ENCODE peak calls at places on chromosomes 6 and 20, in six cellular contexts. One of them, this sample, is unnamed.

GRCh38 chr6:8982659-8983058 is 547.3 kb upstream of the SLC35B3 start:
- DNase-seq in hepatocyte: no peak
- DNase-seq in neural progenitor cell: no peak
- DNase-seq in PC-3: no peak
- DNase-seq in HCT116: no peak
- DNase-seq in SK-N-SH: no peak
- DNase-seq in this sample: no peak

GRCh38 chr6:122202576-122203137 is 196.8 kb upstream of the HSF2 start:
- DNase-seq in PC-3: no peak
- DNase-seq in SK-N-SH: no peak
- DNase-seq in HCT116: no peak
- DNase-seq in neural progenitor cell: no peak
- DNase-seq in hepatocyte: no peak
- DNase-seq in this sample: no peak

GRCh38 chr6:85594197-85594930 is 706 bp upstream of the SNX14 start:
- DNase-seq in SK-N-SH: no peak
- DNase-seq in PC-3: no peak
- DNase-seq in neural progenitor cell: peak
- DNase-seq in HCT116: no peak
- DNase-seq in hepatocyte: no peak
- DNase-seq in this sample: peak

GRCh38 chr6:69973138-69973537 is 106.8 kb downstream of the COL19A1 start:
- DNase-seq in SK-N-SH: no peak
- DNase-seq in HCT116: no peak
- DNase-seq in PC-3: no peak
- DNase-seq in hepatocyte: no peak
- DNase-seq in neural progenitor cell: peak
- DNase-seq in this sample: no peak

GRCh38 chr6:97947841-97948240 is 664.8 kb upstream of the MMS22L start:
- DNase-seq in neural progenitor cell: no peak
- DNase-seq in HCT116: peak
- DNase-seq in SK-N-SH: peak
- DNase-seq in PC-3: peak
- DNase-seq in hepatocyte: peak
- DNase-seq in this sample: no peak

GRCh38 chr20:2301164-2301622 is 5.4 kb downstream of the TGM3 start:
- DNase-seq in PC-3: no peak
- DNase-seq in neural progenitor cell: no peak
- DNase-seq in SK-N-SH: no peak
- DNase-seq in HCT116: no peak
- DNase-seq in hepatocyte: peak
- DNase-seq in this sample: peak

GRCh38 chr20:2626853-2627541 is 25.4 kb upstream of the NOP56 start:
- DNase-seq in PC-3: peak
- DNase-seq in neural progenitor cell: no peak
- DNase-seq in HCT116: peak
- DNase-seq in SK-N-SH: no peak
- DNase-seq in hepatocyte: no peak
- DNase-seq in this sample: no peak

GRCh38 chr20:2816583-2817340 is 598 bp downstream of the TMEM239 start:
- DNase-seq in SK-N-SH: peak
- DNase-seq in HCT116: no peak
- DNase-seq in PC-3: no peak
- DNase-seq in neural progenitor cell: peak
- DNase-seq in hepatocyte: no peak
- DNase-seq in this sample: no peak

GRCh38 chr6:14436593-14436992 is 319.0 kb downstream of the CD83 start:
- DNase-seq in SK-N-SH: no peak
- DNase-seq in hepatocyte: no peak
- DNase-seq in PC-3: no peak
- DNase-seq in neural progenitor cell: no peak
- DNase-seq in HCT116: no peak
- DNase-seq in this sample: no peak

GRCh38 chr6:41502607-41503434 is 43.4 kb upstream of the FOXP4 start:
- DNase-seq in HCT116: no peak
- DNase-seq in hepatocyte: peak
- DNase-seq in SK-N-SH: no peak
- DNase-seq in neural progenitor cell: peak
- DNase-seq in PC-3: no peak
- DNase-seq in this sample: no peak

GRCh38 chr20:37519508-37520416 is 1.3 kb upstream of the NNAT start:
- DNase-seq in SK-N-SH: peak
- DNase-seq in neural progenitor cell: peak
- DNase-seq in hepatocyte: no peak
- DNase-seq in HCT116: no peak
- DNase-seq in PC-3: no peak
- DNase-seq in this sample: peak

GRCh38 chr20:52614036-52614863 is 357.9 kb upstream of the TSHZ2 start:
- DNase-seq in hepatocyte: no peak
- DNase-seq in HCT116: no peak
- DNase-seq in neural progenitor cell: no peak
- DNase-seq in SK-N-SH: no peak
- DNase-seq in PC-3: no peak
- DNase-seq in this sample: no peak

GRCh38 chr6:122735618-122736017 is 43.9 kb upstream of the FABP7 start:
- DNase-seq in HCT116: no peak
- DNase-seq in PC-3: no peak
- DNase-seq in neural progenitor cell: no peak
- DNase-seq in hepatocyte: no peak
- DNase-seq in SK-N-SH: no peak
- DNase-seq in this sample: no peak

GRCh38 chr6:136641166-136641565 is 90.9 kb upstream of the MAP7 start:
- DNase-seq in hepatocyte: no peak
- DNase-seq in SK-N-SH: no peak
- DNase-seq in HCT116: no peak
- DNase-seq in neural progenitor cell: no peak
- DNase-seq in PC-3: no peak
- DNase-seq in this sample: no peak

GRCh38 chr6:151690768-151691562 is 116.5 kb upstream of the ESR1 start:
- DNase-seq in HCT116: no peak
- DNase-seq in SK-N-SH: no peak
- DNase-seq in hepatocyte: no peak
- DNase-seq in neural progenitor cell: no peak
- DNase-seq in PC-3: no peak
- DNase-seq in this sample: peak

GRCh38 chr6:158519354-158519753 is 40.5 kb upstream of the TMEM181 start:
- DNase-seq in HCT116: no peak
- DNase-seq in hepatocyte: no peak
- DNase-seq in PC-3: no peak
- DNase-seq in neural progenitor cell: no peak
- DNase-seq in SK-N-SH: no peak
- DNase-seq in this sample: no peak

GRCh38 chr20:63567382-63568169 is 6.5 kb downstream of the HELZ2 start:
- DNase-seq in neural progenitor cell: no peak
- DNase-seq in PC-3: no peak
- DNase-seq in HCT116: no peak
- DNase-seq in SK-N-SH: no peak
- DNase-seq in hepatocyte: no peak
- DNase-seq in this sample: peak

GRCh38 chr6:23735151-23735550 is 390.9 kb upstream of the NRSN1 start:
- DNase-seq in neural progenitor cell: no peak
- DNase-seq in SK-N-SH: no peak
- DNase-seq in hepatocyte: no peak
- DNase-seq in HCT116: no peak
- DNase-seq in PC-3: peak
- DNase-seq in this sample: no peak

GRCh38 chr20:23203310-23203709 is 117.2 kb upstream of the CD93 start:
- DNase-seq in neural progenitor cell: no peak
- DNase-seq in PC-3: no peak
- DNase-seq in hepatocyte: no peak
- DNase-seq in SK-N-SH: no peak
- DNase-seq in HCT116: no peak
- DNase-seq in this sample: no peak

GRCh38 chr6:24238700-24239099 is 112.7 kb downstream of the NRSN1 start:
- DNase-seq in SK-N-SH: no peak
- DNase-seq in hepatocyte: no peak
- DNase-seq in neural progenitor cell: no peak
- DNase-seq in HCT116: no peak
- DNase-seq in PC-3: no peak
- DNase-seq in this sample: no peak

GRCh38 chr20:39253051-39253682 is 291.0 kb downstream of the DHX35 start:
- DNase-seq in PC-3: no peak
- DNase-seq in HCT116: no peak
- DNase-seq in neural progenitor cell: no peak
- DNase-seq in hepatocyte: no peak
- DNase-seq in SK-N-SH: no peak
- DNase-seq in this sample: no peak

GRCh38 chr20:52104546-52105044 is 87.0 kb downstream of the ZFP64 start:
- DNase-seq in neural progenitor cell: peak
- DNase-seq in SK-N-SH: peak
- DNase-seq in PC-3: no peak
- DNase-seq in HCT116: no peak
- DNase-seq in hepatocyte: peak
- DNase-seq in this sample: no peak

GRCh38 chr6:17193376-17193775 is 87.8 kb upstream of the RBM24 start:
- DNase-seq in SK-N-SH: no peak
- DNase-seq in PC-3: no peak
- DNase-seq in HCT116: no peak
- DNase-seq in neural progenitor cell: no peak
- DNase-seq in hepatocyte: no peak
- DNase-seq in this sample: no peak

GRCh38 chr6:105759946-105760345 is 326.2 kb upstream of the PRDM1 start:
- DNase-seq in neural progenitor cell: no peak
- DNase-seq in PC-3: peak
- DNase-seq in HCT116: no peak
- DNase-seq in SK-N-SH: no peak
- DNase-seq in hepatocyte: no peak
- DNase-seq in this sample: no peak

GRCh38 chr6:134943567-134944111 is 6.3 kb downstream of the ALDH8A1 start:
- DNase-seq in PC-3: no peak
- DNase-seq in neural progenitor cell: no peak
- DNase-seq in hepatocyte: no peak
- DNase-seq in SK-N-SH: no peak
- DNase-seq in HCT116: no peak
- DNase-seq in this sample: no peak

GRCh38 chr6:105831321-105831720 is 254.8 kb upstream of the PRDM1 start:
- DNase-seq in neural progenitor cell: no peak
- DNase-seq in hepatocyte: no peak
- DNase-seq in SK-N-SH: no peak
- DNase-seq in PC-3: no peak
- DNase-seq in HCT116: no peak
- DNase-seq in this sample: peak

GRCh38 chr6:86193821-86194220 is 551.1 kb upstream of the SYNCRIP start:
- DNase-seq in SK-N-SH: no peak
- DNase-seq in PC-3: no peak
- DNase-seq in HCT116: no peak
- DNase-seq in neural progenitor cell: no peak
- DNase-seq in hepatocyte: no peak
- DNase-seq in this sample: no peak

GRCh38 chr6:11604836-11605506 is 67.4 kb downstream of the TMEM170B start:
- DNase-seq in HCT116: no peak
- DNase-seq in hepatocyte: no peak
- DNase-seq in neural progenitor cell: no peak
- DNase-seq in PC-3: no peak
- DNase-seq in SK-N-SH: no peak
- DNase-seq in this sample: no peak
- TF ChIP-seq EZH2phosphoT487 in HCT116: no peak
- TF ChIP-seq EZH2phosphoT487 in hepatocyte: no peak
- TF ChIP-seq EZH2phosphoT487 in neural progenitor cell: no peak
- TF ChIP-seq EZH2phosphoT487 in PC-3: no peak
- TF ChIP-seq EZH2phosphoT487 in SK-N-SH: no peak
- TF ChIP-seq EZH2phosphoT487 in this sample: no peak

GRCh38 chr6:50653253-50653652 is 60.1 kb upstream of the TFAP2D start:
- DNase-seq in neural progenitor cell: peak
- DNase-seq in hepatocyte: no peak
- DNase-seq in SK-N-SH: no peak
- DNase-seq in HCT116: no peak
- DNase-seq in PC-3: no peak
- DNase-seq in this sample: no peak

GRCh38 chr6:50657513-50657912 is 55.8 kb upstream of the TFAP2D start:
- DNase-seq in PC-3: peak
- DNase-seq in hepatocyte: no peak
- DNase-seq in neural progenitor cell: no peak
- DNase-seq in HCT116: no peak
- DNase-seq in SK-N-SH: no peak
- DNase-seq in this sample: no peak

GRCh38 chr6:50658561-50658960 is 54.8 kb upstream of the TFAP2D start:
- DNase-seq in PC-3: peak
- DNase-seq in HCT116: no peak
- DNase-seq in neural progenitor cell: no peak
- DNase-seq in SK-N-SH: no peak
- DNase-seq in hepatocyte: no peak
- DNase-seq in this sample: no peak

GRCh38 chr6:50654155-50654554 is 59.2 kb upstream of the TFAP2D start:
- DNase-seq in SK-N-SH: no peak
- DNase-seq in HCT116: no peak
- DNase-seq in PC-3: peak
- DNase-seq in hepatocyte: no peak
- DNase-seq in neural progenitor cell: no peak
- DNase-seq in this sample: no peak

GRCh38 chr6:50655848-50656453 is 57.4 kb upstream of the TFAP2D start:
- DNase-seq in SK-N-SH: peak
- DNase-seq in hepatocyte: peak
- DNase-seq in PC-3: peak
- DNase-seq in HCT116: no peak
- DNase-seq in neural progenitor cell: peak
- DNase-seq in this sample: peak
- TF ChIP-seq CTCF in SK-N-SH: peak
- TF ChIP-seq CTCF in hepatocyte: peak
- TF ChIP-seq CTCF in PC-3: peak
- TF ChIP-seq CTCF in HCT116: no peak
- TF ChIP-seq CTCF in neural progenitor cell: peak
- TF ChIP-seq CTCF in this sample: peak

DNA sequence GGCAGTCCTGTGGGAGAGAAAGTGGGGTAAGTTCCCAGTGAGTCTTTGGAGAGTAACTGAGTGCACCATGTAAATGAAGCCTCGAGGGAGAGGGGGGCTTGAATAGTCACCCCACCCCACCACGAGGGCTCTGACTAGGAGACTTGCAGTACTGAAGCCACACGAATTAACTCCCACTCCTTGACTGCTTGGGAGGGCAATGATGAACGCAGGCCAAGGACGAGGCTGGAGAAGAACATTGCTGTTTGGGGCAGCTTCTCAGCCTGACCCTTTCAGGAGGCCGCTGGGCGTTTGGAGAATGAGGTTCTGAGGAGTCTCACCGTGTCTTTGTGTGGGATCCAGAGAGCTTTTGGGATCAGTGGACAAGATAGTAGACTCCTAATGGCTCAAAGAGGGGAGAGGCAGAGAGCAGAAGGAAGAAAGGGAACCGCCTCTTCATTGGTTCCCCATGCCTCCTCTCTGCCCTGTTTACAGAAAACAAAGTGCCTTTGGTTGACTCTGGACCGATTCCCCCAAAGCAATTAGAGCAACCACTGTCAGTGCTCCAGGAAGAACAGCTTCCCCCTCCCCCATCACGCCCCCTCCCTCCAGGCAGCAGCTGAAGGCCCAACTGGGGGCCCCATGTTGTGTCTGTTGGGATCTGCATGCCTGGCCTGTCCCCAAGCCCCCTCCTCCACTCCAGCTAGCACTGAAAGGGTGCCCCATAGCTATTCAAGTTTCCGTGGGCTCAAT is 41.7 kb upstream of the CDKN1A start:
- DNase-seq in neural progenitor cell: no peak
- DNase-seq in SK-N-SH: no peak
- DNase-seq in hepatocyte: no peak
- DNase-seq in HCT116: no peak
- DNase-seq in PC-3: no peak
- DNase-seq in this sample: no peak
- TF ChIP-seq EZH2phosphoT487 in neural progenitor cell: no peak
- TF ChIP-seq EZH2phosphoT487 in SK-N-SH: no peak
- TF ChIP-seq EZH2phosphoT487 in hepatocyte: no peak
- TF ChIP-seq EZH2phosphoT487 in HCT116: no peak
- TF ChIP-seq EZH2phosphoT487 in PC-3: no peak
- TF ChIP-seq EZH2phosphoT487 in this sample: no peak

GRCh38 chr6:139257821-139258398 is 33.9 kb downstream of the TXLNB start:
- DNase-seq in PC-3: no peak
- DNase-seq in SK-N-SH: no peak
- DNase-seq in hepatocyte: no peak
- DNase-seq in HCT116: no peak
- DNase-seq in neural progenitor cell: peak
- DNase-seq in this sample: no peak
- TF ChIP-seq CTCF in PC-3: no peak
- TF ChIP-seq CTCF in SK-N-SH: no peak
- TF ChIP-seq CTCF in hepatocyte: no peak
- TF ChIP-seq CTCF in HCT116: no peak
- TF ChIP-seq CTCF in neural progenitor cell: peak
- TF ChIP-seq CTCF in this sample: no peak

This sample was measured in OCI-LY7.